ENCODE peak calls at places on chromosome 10, in four cellular contexts. X is spleen; M is sigmoid colon; O is CD8-positive, alpha-beta T cell. E is an unnamed sample.

GRCh38 chr10:117541405-117541908 is 1.1 kb upstream of the EMX2 start:
- DNase-seq in X (no peak), M (no peak), O (no peak), E (no peak)

GRCh38 chr10:125694874-125695273 is 11.9 kb upstream of the TEX36 start:
- DNase-seq in X (no peak), M (no peak), O (no peak), E (no peak)

GRCh38 chr10:113058175-113058961 is 108.3 kb downstream of the TCF7L2 start:
- DNase-seq in X (no peak), M (peak; percentile 64), O (no peak), E (no peak)

GRCh38 chr10:84340632-84341537 is 12.5 kb downstream of the CCSER2 start:
- DNase-seq in X (no peak), M (no peak), O (no peak), E (no peak)

GRCh38 chr10:95758351-95759025 is 2.5 kb downstream of the ENTPD1 start:
- DNase-seq in X (no peak), M (no peak), O (no peak), E (no peak)

GRCh38 chr10:95509281-95509680 is 51.9 kb downstream of the SORBS1 start:
- DNase-seq in X (no peak), M (no peak), O (no peak), E (no peak)

GRCh38 chr10:16944081-16944922 is 127.1 kb upstream of the RSU1 start:
- DNase-seq in X (no peak), M (no peak), O (no peak), E (no peak)

GRCh38 chr10:63120554-63120953 is 12.6 kb upstream of the NRBF2 start:
- DNase-seq in X (no peak), M (no peak), O (no peak), E (no peak)

GRCh38 chr10:98170249-98171117 is 36.0 kb downstream of the R3HCC1L start:
- DNase-seq in X (no peak), M (no peak), O (peak; percentile 15), E (peak; percentile 52)

GRCh38 chr10:33547976-33548375 is 213.5 kb upstream of the NRP1 start:
- DNase-seq in X (no peak), M (no peak), O (no peak), E (no peak)

GRCh38 chr10:93072225-93072712 is 1.4 kb upstream of the CYP26A1 start:
- DNase-seq in X (no peak), M (no peak), O (no peak), E (no peak)

GRCh38 chr10:93072713-93073538 is 767 bp upstream of the CYP26A1 start:
- DNase-seq in X (no peak), M (no peak), O (no peak), E (no peak)

GRCh38 chr10:93074597-93075368 is 1.1 kb downstream of the CYP26A1 start:
- DNase-seq in X (no peak), M (no peak), O (no peak), E (no peak)

GRCh38 chr10:93074137-93074596 is 474 bp downstream of the CYP26A1 start:
- DNase-seq in X (no peak), M (no peak), O (no peak), E (peak; percentile 69)

DNA sequence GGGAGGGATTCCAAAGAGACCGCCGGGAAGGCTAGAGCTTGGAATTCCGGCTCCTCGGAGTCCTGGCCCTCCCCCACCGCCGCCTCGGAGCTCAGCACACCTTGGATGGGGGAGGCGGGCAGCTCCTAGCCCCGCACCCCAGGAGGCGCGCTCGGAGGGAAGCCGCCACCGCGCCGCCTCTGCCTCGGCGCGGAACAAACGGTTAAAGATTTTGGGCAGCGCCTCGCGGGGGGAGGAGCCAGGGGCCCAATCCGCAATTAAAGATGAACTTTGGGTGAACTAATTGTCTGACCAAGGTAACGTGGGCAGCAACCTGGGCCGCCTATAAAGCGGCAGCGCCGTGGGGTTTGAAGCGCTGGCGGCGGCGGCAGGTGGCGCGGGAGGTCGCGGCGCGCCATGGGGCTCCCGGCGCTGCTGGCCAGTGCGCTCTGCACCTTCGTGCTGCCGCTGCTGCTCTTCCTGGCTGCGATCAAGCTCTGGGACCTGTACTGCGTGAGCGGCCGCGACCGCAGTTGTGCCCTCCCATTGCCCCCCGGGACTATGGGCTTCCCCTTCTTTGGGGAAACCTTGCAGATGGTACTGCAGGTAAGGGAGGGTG is at the start of gene CYP26A1:
- DNase-seq in X (no peak), M (no peak), O (no peak), E (peak; percentile 7)
- H3K4me3 ChIP-seq in X (peak within 1 kb of the TSS; percentile 45), M (peak within 1 kb of the TSS; percentile 38), O (no peak within 1 kb of the TSS), E (peak within 1 kb of the TSS; percentile 60)

GRCh38 chr10:7886056-7886455 is 67.8 kb downstream of the TAF3 start:
- DNase-seq in X (no peak), M (no peak), O (no peak), E (no peak)
- H3K4me3 ChIP-seq in X (no peak overlapping the region), M (no peak overlapping the region), O (no peak overlapping the region), E (no peak overlapping the region)

GRCh38 chr10:133242611-133243356 is 5.1 kb downstream of the VENTX start:
- DNase-seq in X (no peak), M (no peak), O (no peak), E (no peak)

GRCh38 chr10:133238066-133238804 is 580 bp downstream of the VENTX start:
- DNase-seq in X (no peak), M (no peak), O (no peak), E (no peak)

GRCh38 chr10:133243593-133243992 is 5.9 kb downstream of the VENTX start:
- DNase-seq in X (no peak), M (no peak), O (no peak), E (no peak)

GRCh38 chr10:133239990-133240389 is 2.3 kb downstream of the VENTX start:
- DNase-seq in X (no peak), M (no peak), O (no peak), E (no peak)

DNA sequence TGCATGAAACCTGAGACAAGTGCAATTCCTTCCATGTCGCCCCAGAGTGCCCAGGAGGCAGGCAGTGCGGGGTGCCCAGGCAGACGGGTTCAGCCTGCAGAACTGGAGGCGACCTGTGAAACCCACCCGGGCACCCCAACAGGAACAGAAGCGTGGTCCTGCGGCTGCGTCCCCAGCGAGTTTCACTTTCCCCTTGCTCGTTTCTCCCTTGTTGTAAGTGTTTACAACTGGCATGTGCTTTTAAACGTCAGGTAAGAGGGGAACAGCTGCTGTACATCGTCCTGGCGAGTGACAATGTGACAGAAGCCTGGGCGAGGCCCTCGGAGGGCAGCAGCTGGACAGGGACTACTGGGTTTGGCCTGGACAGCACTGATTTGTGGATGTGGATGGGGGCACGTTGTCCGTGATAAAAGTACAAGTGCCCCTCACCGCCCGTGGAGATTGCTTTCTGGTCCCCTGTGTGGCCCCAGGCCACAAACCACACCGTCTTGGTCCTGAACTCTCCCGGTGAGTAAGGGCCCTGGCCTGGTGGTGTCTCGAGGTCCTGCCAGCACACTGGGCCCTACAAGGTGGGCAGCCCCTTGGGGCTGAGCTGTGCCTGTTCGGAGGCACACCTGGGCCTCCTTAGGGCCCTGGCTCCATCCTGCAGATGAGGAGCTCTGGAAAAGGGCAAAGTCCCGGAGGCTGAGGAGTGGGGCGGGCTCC is 4.0 kb downstream of the VENTX start:
- DNase-seq in X (no peak), M (no peak), O (no peak), E (no peak)
- H3K4me3 ChIP-seq in X (peak overlapping the region; percentile 41), M (no peak overlapping the region), O (peak overlapping the region; percentile 59), E (no peak overlapping the region)

DNA sequence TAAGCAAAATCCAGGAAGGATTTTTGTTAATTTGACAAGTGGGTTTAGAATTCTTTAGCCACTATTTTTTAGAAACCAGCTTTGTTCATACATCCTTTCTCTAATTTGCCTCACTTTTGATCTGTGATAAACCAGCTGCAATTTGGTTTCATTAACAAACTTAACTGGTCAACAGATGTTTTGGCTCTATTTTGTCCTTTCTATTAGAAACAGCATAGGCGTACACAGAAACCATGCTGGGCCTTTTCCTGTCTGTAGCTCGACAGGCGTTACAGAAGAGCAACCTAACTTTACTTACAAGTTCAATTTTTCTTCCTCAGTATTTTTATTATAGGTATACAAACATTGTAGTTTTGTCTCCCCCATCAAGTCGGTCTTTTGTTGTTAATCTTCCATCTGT is 28.2 kb downstream of the KAT6B start:
- DNase-seq in X (no peak), M (no peak), O (no peak), E (no peak)
- H3K4me3 ChIP-seq in X (no peak overlapping the region), M (no peak overlapping the region), O (no peak overlapping the region), E (no peak overlapping the region)

DNA sequence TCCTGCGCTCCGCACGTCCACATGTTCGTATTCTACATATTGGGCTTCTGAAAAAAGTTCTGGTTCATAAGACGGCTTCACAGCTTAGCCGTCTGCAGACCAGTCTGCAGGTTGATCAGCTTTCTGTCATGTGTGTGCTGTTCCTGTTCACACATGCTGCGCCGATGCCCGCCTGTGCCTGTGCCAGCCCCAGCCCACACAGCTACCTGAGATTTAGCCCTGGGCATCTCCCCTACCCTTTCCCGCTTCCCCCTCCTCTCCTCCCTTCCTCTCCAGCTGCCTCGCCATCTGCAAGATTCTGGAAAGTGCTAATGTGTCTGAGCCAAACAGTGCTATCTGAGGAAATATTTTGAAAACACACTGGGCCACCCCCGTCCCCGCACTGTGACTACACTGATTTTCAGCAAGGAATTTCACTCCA is 7.1 kb downstream of the CHST3 start:
- DNase-seq in X (no peak), M (no peak), O (no peak), E (no peak)
- H3K4me3 ChIP-seq in X (no peak overlapping the region), M (no peak overlapping the region), O (no peak overlapping the region), E (no peak overlapping the region)

GRCh38 chr10:32039745-32040144 is 16.5 kb downstream of the KIF5B start:
- DNase-seq in X (no peak), M (no peak), O (no peak), E (no peak)
- H3K4me3 ChIP-seq in X (no peak overlapping the region), M (no peak overlapping the region), O (no peak overlapping the region), E (no peak overlapping the region)

GRCh38 chr10:77794256-77795142 is 132.1 kb downstream of the DLG5 start:
- DNase-seq in X (peak; percentile 68), M (no peak), O (no peak), E (no peak)
- H3K4me3 ChIP-seq in X (no peak overlapping the region), M (no peak overlapping the region), O (no peak overlapping the region), E (no peak overlapping the region)

DNA sequence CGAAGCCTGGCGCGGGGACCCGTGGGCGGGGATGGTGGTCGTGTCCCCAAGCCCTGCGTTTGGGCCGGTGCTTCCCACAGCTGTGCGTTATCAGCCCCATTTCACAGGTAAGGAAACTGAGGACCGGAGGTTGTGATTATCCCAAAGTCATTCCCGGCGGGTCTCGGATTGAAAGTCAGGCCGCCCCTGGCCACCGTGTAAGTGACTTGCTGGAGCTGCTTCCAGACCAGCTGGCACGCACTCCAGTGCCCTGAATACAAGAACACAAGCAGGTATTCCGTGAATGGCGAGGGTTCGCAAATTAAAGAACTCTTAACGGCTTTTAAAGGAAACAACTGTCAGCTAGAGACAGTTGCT is 675 bp upstream of the ATE1 start:
- DNase-seq in X (no peak), M (no peak), O (no peak), E (no peak)
- H3K4me3 ChIP-seq in X (peak overlapping the region; percentile 96), M (peak overlapping the region; percentile 100), O (peak overlapping the region; percentile 87), E (peak overlapping the region; percentile 87)